ENCODE peak calls at places on chromosome 16, in seven cellular contexts. H is BE2C, D is spleen, C is HCT116, B is foreskin fibroblast, A is heart left ventricle, N is A549. O is an unnamed sample.

GRCh38 chr16:10770907-10771306 is 27.3 kb downstream of the NUBP1 start:
- DNase-seq in H (no peak), D (no peak), C (no peak), B (peak; percentile 51), A (no peak), N (no peak), O (no peak)

GRCh38 chr16:1163567-1164055 is 10.7 kb downstream of the CACNA1H start:
- DNase-seq in H (no peak), D (no peak), C (no peak), B (no peak), A (no peak), N (no peak), O (no peak)

GRCh38 chr16:24729967-24730815 is 740 bp downstream of the TNRC6A start:
- DNase-seq in H (peak; percentile 42), D (no peak), C (no peak), B (peak; percentile 55), A (peak; percentile 52), N (peak; percentile 44), O (no peak)

GRCh38 chr16:56329887-56330286 is 95.5 kb downstream of the AMFR start:
- DNase-seq in H (no peak), D (no peak), C (no peak), B (no peak), A (no peak), N (no peak), O (no peak)

GRCh38 chr16:797120-797420 is 3.5 kb downstream of the GNG13 start:
- DNase-seq in H (no peak), D (no peak), C (no peak), B (no peak), A (no peak), N (no peak), O (no peak)

GRCh38 chr16:87674405-87674804 is 72.1 kb downstream of the JPH3 start:
- DNase-seq in H (no peak), D (no peak), C (no peak), B (no peak), A (no peak), N (no peak), O (no peak)

GRCh38 chr16:1909661-1910231 is 8.5 kb downstream of the HS3ST6 start:
- DNase-seq in H (peak; percentile 46), D (no peak), C (no peak), B (peak; percentile 32), A (no peak), N (no peak), O (no peak)

GRCh38 chr16:4486126-4486893 is 10.1 kb downstream of the HMOX2 start:
- DNase-seq in H (no peak), D (no peak), C (no peak), B (no peak), A (no peak), N (no peak), O (no peak)

GRCh38 chr16:80894091-80894490 is 89.7 kb upstream of the CDYL2 start:
- DNase-seq in H (no peak), D (no peak), C (no peak), B (no peak), A (no peak), N (no peak), O (no peak)

GRCh38 chr16:81151648-81152047 is 55.5 kb upstream of the GCSH start:
- DNase-seq in H (no peak), D (no peak), C (no peak), B (no peak), A (no peak), N (no peak), O (no peak)

GRCh38 chr16:80327740-80328139 is 213.1 kb upstream of the DYNLRB2 start:
- DNase-seq in H (no peak), D (no peak), C (no peak), B (no peak), A (no peak), N (no peak), O (no peak)

GRCh38 chr16:75471723-75472634 is 7.5 kb upstream of the TMEM170A start:
- DNase-seq in H (peak; percentile 61), D (peak; percentile 71), C (no peak), B (peak; percentile 80), A (peak; percentile 54), N (peak; percentile 88), O (no peak)

GRCh38 chr16:398551-399277 is 1.7 kb downstream of the NME4 start:
- DNase-seq in H (no peak), D (no peak), C (no peak), B (no peak), A (no peak), N (no peak), O (no peak)

GRCh38 chr16:27317320-27317719 is 3.5 kb downstream of the IL4R start:
- DNase-seq in H (no peak), D (peak; percentile 70), C (no peak), B (no peak), A (no peak), N (no peak), O (no peak)

GRCh38 chr16:3612510-3613466 is 1.4 kb upstream of the SLX4 start:
- DNase-seq in H (no peak), D (no peak), C (no peak), B (no peak), A (no peak), N (no peak), O (no peak)

GRCh38 chr16:51409001-51409675 is 258.1 kb upstream of the SALL1 start:
- DNase-seq in H (no peak), D (no peak), C (no peak), B (peak; percentile 88), A (no peak), N (no peak), O (no peak)

GRCh38 chr16:84455031-84455430 is 49.4 kb downstream of the MEAK7 start:
- DNase-seq in H (no peak), D (peak; percentile 19), C (no peak), B (no peak), A (no peak), N (no peak), O (no peak)

GRCh38 chr16:17470871-17471744 is at the start of gene XYLT1:
- DNase-seq in H (peak; percentile 42), D (peak; percentile 88), C (no peak), B (peak; percentile 98), A (peak; percentile 41), N (peak; percentile 25), O (no peak)

GRCh38 chr16:74607310-74607966 is 524 bp upstream of the GLG1 start:
- DNase-seq in H (no peak), D (no peak), C (no peak), B (no peak), A (no peak), N (no peak), O (peak; percentile 25)

GRCh38 chr16:88405325-88406060 is 22.7 kb downstream of the ZNF469 start:
- DNase-seq in H (peak; percentile 46), D (no peak), C (no peak), B (peak; percentile 81), A (peak; percentile 50), N (no peak), O (no peak)

GRCh38 chr16:80627108-80627507 is 86.3 kb downstream of the DYNLRB2 start:
- DNase-seq in H (no peak), D (no peak), C (no peak), B (no peak), A (no peak), N (no peak), O (peak; percentile 22)

GRCh38 chr16:3868556-3868955 is 12.0 kb downstream of the CREBBP start:
- DNase-seq in H (no peak), D (no peak), C (no peak), B (no peak), A (no peak), N (no peak), O (no peak)

DNA sequence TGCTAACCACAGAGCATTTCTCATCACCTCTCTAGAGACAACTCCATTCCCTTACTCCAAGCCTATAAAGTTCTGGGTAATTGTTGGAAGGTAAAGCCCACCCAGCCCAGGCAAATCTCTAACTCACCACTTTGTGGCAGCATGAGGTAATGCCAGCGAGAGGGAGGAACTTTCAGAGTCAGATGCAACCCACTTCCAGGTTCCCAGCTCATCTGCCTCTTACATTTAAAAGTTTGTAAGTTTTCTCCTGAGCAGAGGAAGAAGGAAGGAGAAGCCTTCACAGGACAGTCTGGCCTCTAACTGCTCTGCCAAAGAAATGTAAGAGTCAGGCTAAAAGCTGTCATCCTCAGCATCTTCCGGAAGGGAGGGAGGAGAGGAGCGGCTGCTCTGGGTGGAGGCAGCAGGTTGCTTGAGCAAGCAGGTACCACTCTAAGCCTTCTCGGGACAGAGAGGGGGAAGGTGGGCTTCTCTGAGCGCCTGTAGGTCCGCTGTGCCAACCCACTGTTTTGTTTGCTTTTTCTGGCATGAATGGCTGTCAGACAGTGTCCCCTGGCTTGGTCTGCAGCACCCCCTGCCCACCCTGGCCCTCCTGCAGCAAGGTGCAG is 1.0 kb downstream of the ZNF319 start:
- DNase-seq in H (no peak), D (no peak), C (no peak), B (peak; percentile 54), A (no peak), N (no peak), O (no peak)
- TF ChIP-seq CTCF in H (peak; percentile 25), D (peak; percentile 45), C (no peak), B (no peak), A (no peak), N (no peak), O (peak; percentile 7)

GRCh38 chr16:8935989-8936388 is 27.7 kb downstream of the USP7 start:
- DNase-seq in H (no peak), D (no peak), C (no peak), B (no peak), A (no peak), N (no peak), O (no peak)

GRCh38 chr16:8929086-8929748 is 34.5 kb downstream of the USP7 start:
- DNase-seq in H (peak; percentile 53), D (no peak), C (no peak), B (no peak), A (no peak), N (no peak), O (no peak)

GRCh38 chr16:8934601-8935000 is 29.1 kb downstream of the USP7 start:
- DNase-seq in H (no peak), D (no peak), C (no peak), B (no peak), A (no peak), N (no peak), O (no peak)

GRCh38 chr16:8928467-8928957 is 35.2 kb downstream of the USP7 start:
- DNase-seq in H (no peak), D (no peak), C (no peak), B (peak; percentile 50), A (no peak), N (no peak), O (no peak)

DNA sequence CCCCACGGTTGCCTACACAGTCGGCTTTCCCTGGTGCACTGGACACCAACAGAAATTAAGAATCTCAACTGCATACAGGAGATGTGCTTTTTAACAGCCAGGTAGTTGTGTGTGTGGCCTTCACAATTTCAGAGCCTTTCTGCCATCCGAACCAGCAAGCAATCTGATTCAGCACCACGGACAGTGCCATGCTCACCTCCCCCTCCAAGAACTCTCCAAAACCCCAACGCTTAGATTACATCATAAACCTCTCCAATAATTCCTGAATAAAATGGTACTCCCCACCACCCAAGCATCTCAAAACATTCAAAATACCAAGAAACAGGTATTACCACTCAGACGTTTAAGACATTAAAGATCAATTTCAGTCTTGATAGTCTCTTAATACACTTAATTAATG is 31.8 kb downstream of the USP7 start:
- DNase-seq in H (no peak), D (no peak), C (no peak), B (peak; percentile 73), A (peak; percentile 61), N (no peak), O (no peak)
- H3K4me3 ChIP-seq in H (no peak overlapping the region), D (no peak overlapping the region), C (no peak overlapping the region), B (no peak overlapping the region), A (no peak overlapping the region), N (no peak overlapping the region), O (no peak overlapping the region)

GRCh38 chr16:73504591-73504990 is 456.7 kb upstream of the ZFHX3 start:
- DNase-seq in H (no peak), D (no peak), C (no peak), B (no peak), A (no peak), N (no peak), O (no peak)
- TF ChIP-seq CTCF in H (no peak), D (no peak), C (no peak), B (no peak), A (no peak), N (no peak), O (no peak)

GRCh38 chr16:66269631-66270332 is 96.7 kb upstream of the CDH5 start:
- DNase-seq in H (no peak), D (no peak), C (no peak), B (no peak), A (no peak), N (no peak), O (no peak)
- H3K4me3 ChIP-seq in H (peak overlapping the region; percentile 24), D (no peak overlapping the region), C (peak overlapping the region; percentile 22), B (no peak overlapping the region), A (no peak overlapping the region), N (peak overlapping the region; percentile 24), O (no peak overlapping the region)

O was measured in GM12864.